ENCODE peak calls at places on chromosomes 5 and 9, in seven cellular contexts. U, N, F, X, I, V and D are unnamed samples.

GRCh38 chr9:94526951-94527350 is 27.9 kb upstream of the PCAT7 start:
- DNase-seq in I (no peak), F (no peak), U (no peak), X (no peak), N (no peak), V (no peak), D (no peak)

GRCh38 chr5:178996156-178996555 is 1.0 kb upstream of the GRM6 start:
- DNase-seq in V (no peak), N (no peak), F (no peak), I (no peak), X (no peak), U (no peak), D (no peak)

GRCh38 chr5:143116817-143117216 is 286.7 kb downstream of the NR3C1 start:
- DNase-seq in V (no peak), X (no peak), I (no peak), N (no peak), F (no peak), U (no peak), D (no peak)

GRCh38 chr9:116058421-116058820 is 95.2 kb upstream of the PAPPA start:
- DNase-seq in X (no peak), N (peak), F (peak), V (no peak), I (no peak), U (no peak), D (no peak)

GRCh38 chr5:1508679-1509290 is 15.0 kb downstream of the LPCAT1 start:
- DNase-seq in I (no peak), U (no peak), X (no peak), V (peak), N (no peak), F (peak), D (no peak)

GRCh38 chr9:31137850-31138160 is 1246.6 kb upstream of the ACO1 start:
- DNase-seq in X (no peak), N (no peak), I (no peak), F (no peak), V (no peak), U (peak), D (no peak)

GRCh38 chr9:96721731-96722429 is 56.0 kb downstream of the ZNF510 start:
- DNase-seq in F (no peak), N (no peak), I (no peak), V (no peak), U (no peak), X (no peak), D (no peak)

GRCh38 chr9:27572036-27572435 is 1.2 kb downstream of the C9orf72 start:
- DNase-seq in U (peak), V (no peak), I (no peak), F (no peak), X (no peak), N (no peak), D (no peak)

GRCh38 chr5:123180178-123180577 is 91.1 kb downstream of the PRDM6 start:
- DNase-seq in V (no peak), I (no peak), U (no peak), F (no peak), X (no peak), N (no peak), D (no peak)

GRCh38 chr5:123209163-123210013 is 120.3 kb downstream of the PRDM6 start:
- DNase-seq in U (peak), I (peak), F (peak), N (peak), V (no peak), X (peak), D (peak)

GRCh38 chr5:1320436-1321344 is 24.2 kb downstream of the CLPTM1L start:
- DNase-seq in U (no peak), I (no peak), F (no peak), N (no peak), V (peak), X (no peak), D (no peak)

GRCh38 chr5:150499437-150499956 is 8.4 kb upstream of the NDST1 start:
- DNase-seq in I (no peak), N (no peak), X (no peak), U (no peak), V (no peak), F (no peak), D (no peak)

GRCh38 chr5:128121679-128122078 is 38.1 kb downstream of the SLC12A2 start:
- DNase-seq in N (no peak), U (peak), I (no peak), X (no peak), F (no peak), V (no peak), D (no peak)

GRCh38 chr9:2228132-2228531 is 213.0 kb downstream of the SMARCA2 start:
- DNase-seq in F (peak), U (no peak), X (no peak), N (peak), V (peak), I (no peak), D (no peak)

GRCh38 chr5:84372066-84372700 is 12.5 kb downstream of the EDIL3 start:
- DNase-seq in F (peak), X (no peak), U (no peak), V (no peak), N (peak), I (peak), D (no peak)

GRCh38 chr9:14912849-14913248 is 2.6 kb upstream of the FREM1 start:
- DNase-seq in N (no peak), I (no peak), X (no peak), F (no peak), V (peak), U (no peak), D (no peak)

GRCh38 chr9:130110166-130110565 is 56.5 kb downstream of the GPR107 start:
- DNase-seq in X (no peak), I (no peak), N (no peak), U (no peak), F (no peak), V (no peak), D (no peak)

GRCh38 chr5:149493316-149493715 is 57.9 kb downstream of the CSNK1A1 start:
- DNase-seq in N (no peak), X (no peak), U (peak), F (no peak), I (no peak), V (no peak), D (no peak)

GRCh38 chr9:3138236-3139229 is 294.6 kb upstream of the PUM3 start:
- DNase-seq in F (no peak), I (no peak), N (peak), V (no peak), X (no peak), U (no peak), D (no peak)

GRCh38 chr5:143001764-143002351 is 231.7 kb downstream of the ARHGAP26 start:
- DNase-seq in V (no peak), U (peak), I (peak), N (peak), X (no peak), F (peak), D (no peak)

GRCh38 chr5:6419340-6419852 is 29.3 kb upstream of the UBE2QL1 start:
- DNase-seq in U (peak), F (no peak), X (no peak), V (peak), I (no peak), N (no peak), D (no peak)

GRCh38 chr9:99076030-99076429 is 28.9 kb upstream of the TGFBR1 start:
- DNase-seq in F (no peak), V (no peak), I (no peak), X (no peak), U (no peak), N (no peak), D (no peak)

GRCh38 chr9:36158917-36159316 is 10.3 kb upstream of the CCIN start:
- DNase-seq in V (no peak), X (no peak), F (no peak), I (no peak), N (no peak), U (no peak), D (no peak)

GRCh38 chr9:77589046-77589795 is 58.9 kb downstream of the GNA14 start:
- DNase-seq in U (peak), N (no peak), X (no peak), I (no peak), F (no peak), V (no peak), D (no peak)

GRCh38 chr9:80836013-80836412 is 853.3 kb downstream of the TLE1 start:
- DNase-seq in I (no peak), V (no peak), X (no peak), U (no peak), F (no peak), N (no peak), D (no peak)
- TF ChIP-seq CTCF in I (no peak), V (no peak), X (no peak), U (no peak), F (no peak), N (no peak), D (no peak)

GRCh38 chr9:107270082-107270481 is 13.0 kb upstream of the RAD23B start:
- DNase-seq in U (no peak), I (no peak), F (no peak), N (no peak), X (no peak), V (no peak), D (no peak)

GRCh38 chr9:107269681-107270080 is 13.4 kb upstream of the RAD23B start:
- DNase-seq in I (no peak), X (no peak), N (peak), F (peak), V (no peak), U (no peak), D (no peak)

GRCh38 chr9:107269254-107269653 is 13.8 kb upstream of the RAD23B start:
- DNase-seq in F (no peak), N (no peak), V (no peak), I (no peak), U (no peak), X (no peak), D (no peak)

GRCh38 chr9:107266624-107267369 is 16.3 kb upstream of the RAD23B start:
- DNase-seq in F (no peak), N (no peak), U (no peak), X (no peak), V (no peak), I (no peak), D (no peak)

GRCh38 chr9:107268560-107268959 is 14.5 kb upstream of the RAD23B start:
- DNase-seq in I (no peak), F (no peak), V (no peak), U (no peak), N (no peak), X (no peak), D (no peak)
- TF ChIP-seq CTCF in I (no peak), F (no peak), V (no peak), U (no peak), N (no peak), X (no peak), D (no peak)

GRCh38 chr9:133487331-133487725 is 8.4 kb upstream of the SLC2A6 start:
- DNase-seq in F (no peak), U (no peak), I (no peak), X (no peak), N (no peak), V (no peak), D (no peak)

GRCh38 chr9:133488686-133489252 is 9.9 kb upstream of the SLC2A6 start:
- DNase-seq in I (no peak), X (no peak), V (no peak), F (no peak), N (no peak), U (no peak), D (no peak)

GRCh38 chr9:133484671-133485437 is 6.0 kb upstream of the SLC2A6 start:
- DNase-seq in N (no peak), F (no peak), I (no peak), U (no peak), X (no peak), V (no peak), D (no peak)

GRCh38 chr9:133483611-133484010 is 4.7 kb upstream of the SLC2A6 start:
- DNase-seq in U (no peak), V (no peak), F (no peak), I (no peak), X (no peak), N (no peak), D (no peak)

GRCh38 chr9:133485531-133486260 is 6.8 kb upstream of the SLC2A6 start:
- DNase-seq in X (peak), I (no peak), F (no peak), N (no peak), U (no peak), V (no peak), D (no peak)
- TF ChIP-seq CTCF in X (peak), I (no peak), F (no peak), N (no peak), U (no peak), V (no peak), D (no peak)

DNA sequence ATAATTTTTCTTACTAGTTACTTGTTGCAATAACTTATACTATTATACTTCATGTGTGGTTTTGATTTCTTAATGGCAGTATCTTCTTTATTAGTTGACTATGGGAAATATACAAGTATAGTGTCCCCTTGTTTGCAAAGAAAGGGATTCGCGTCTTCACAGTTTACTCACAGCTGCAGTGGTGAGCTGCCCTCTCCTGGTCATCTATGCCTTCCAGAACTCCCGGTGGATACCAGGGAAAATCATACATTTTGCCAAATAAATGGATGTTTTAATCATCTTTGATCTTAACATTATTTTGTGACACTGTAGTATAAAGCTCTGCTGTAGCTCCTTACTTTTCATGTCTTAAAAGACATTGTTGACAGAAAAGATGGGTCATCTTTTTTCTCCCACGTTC is 142.0 kb downstream of the ZCCHC7 start:
- DNase-seq in F (peak), U (peak), X (no peak), N (peak), V (no peak), I (peak), D (no peak)
- TF ChIP-seq CTCF in F (peak), U (peak), X (peak), N (peak), V (no peak), I (peak), D (no peak)

GRCh38 chr5:98585661-98586310 is 187.7 kb upstream of the RGMB start:
- DNase-seq in I (no peak), F (peak), U (no peak), N (peak), V (no peak), X (no peak), D (no peak)
- TF ChIP-seq CTCF in I (no peak), F (no peak), U (no peak), N (no peak), V (no peak), X (no peak), D (no peak)

GRCh38 chr5:16668194-16668593 is 51.4 kb upstream of the RETREG1 start:
- DNase-seq in N (no peak), X (no peak), I (no peak), U (no peak), F (no peak), V (no peak), D (no peak)

GRCh38 chr5:16666140-16666860 is 49.5 kb upstream of the RETREG1 start:
- DNase-seq in F (no peak), N (no peak), V (no peak), I (no peak), U (no peak), X (no peak), D (no peak)

GRCh38 chr5:16664368-16664767 is 47.6 kb upstream of the RETREG1 start:
- DNase-seq in V (no peak), N (no peak), X (no peak), I (no peak), U (no peak), F (no peak), D (no peak)

GRCh38 chr5:16665611-16666010 is 48.8 kb upstream of the RETREG1 start:
- DNase-seq in N (no peak), F (peak), I (no peak), V (no peak), U (no peak), X (no peak), D (no peak)

DNA sequence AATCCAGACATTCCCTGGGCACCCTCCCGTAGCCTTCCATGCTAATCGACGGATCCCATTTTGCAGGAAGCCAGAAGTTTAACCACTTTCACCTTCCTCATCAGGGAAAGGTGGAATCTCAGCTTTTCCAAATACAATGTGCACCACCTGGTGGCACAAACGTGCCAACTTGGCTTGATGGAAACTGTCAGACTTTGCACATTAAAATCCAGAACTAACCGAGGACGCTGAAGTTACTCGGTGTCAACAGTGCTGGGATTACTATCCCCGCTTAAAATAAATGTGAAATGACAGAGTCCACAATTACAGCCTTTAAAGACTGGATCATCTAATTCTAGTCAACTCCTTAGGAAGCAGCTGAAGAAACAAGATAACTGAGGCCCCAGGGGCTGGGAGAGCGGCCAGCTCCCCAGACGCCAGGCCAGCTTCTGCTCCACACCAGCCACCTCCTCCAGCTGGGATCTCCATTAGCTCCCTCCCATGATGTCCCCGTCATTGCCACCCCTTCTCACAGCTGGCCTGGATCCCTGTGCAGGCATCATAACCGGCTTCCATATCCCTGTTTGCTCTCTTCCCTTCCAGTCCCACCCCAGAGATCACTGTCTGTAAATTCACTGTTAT is 50.2 kb upstream of the RETREG1 start:
- DNase-seq in N (peak), F (peak), U (no peak), I (no peak), X (no peak), V (no peak), D (no peak)
- TF ChIP-seq CTCF in N (peak), F (peak), U (peak), I (peak), X (no peak), V (peak), D (no peak)

GRCh38 chr9:133893191-133893994 is 98.7 kb downstream of the VAV2 start:
- DNase-seq in X (no peak), N (no peak), U (no peak), V (no peak), F (no peak), I (no peak), D (no peak)
- TF ChIP-seq CTCF in X (no peak), N (no peak), U (no peak), V (no peak), F (no peak), I (no peak), D (no peak)

GRCh38 chr9:37521111-37521510 is 35.4 kb downstream of the POLR1E start:
- DNase-seq in X (no peak), F (no peak), I (no peak), U (no peak), N (no peak), V (no peak), D (no peak)

GRCh38 chr9:37522971-37523370 is 37.2 kb downstream of the POLR1E start:
- DNase-seq in V (no peak), I (no peak), U (no peak), X (no peak), F (no peak), N (no peak), D (no peak)

GRCh38 chr9:37523916-37524315 is 38.2 kb downstream of the POLR1E start:
- DNase-seq in F (no peak), V (no peak), U (no peak), I (no peak), X (no peak), N (no peak), D (no peak)

GRCh38 chr9:37517977-37518376 is 32.2 kb downstream of the POLR1E start:
- DNase-seq in U (no peak), N (no peak), I (no peak), V (no peak), X (no peak), F (no peak), D (no peak)

DNA sequence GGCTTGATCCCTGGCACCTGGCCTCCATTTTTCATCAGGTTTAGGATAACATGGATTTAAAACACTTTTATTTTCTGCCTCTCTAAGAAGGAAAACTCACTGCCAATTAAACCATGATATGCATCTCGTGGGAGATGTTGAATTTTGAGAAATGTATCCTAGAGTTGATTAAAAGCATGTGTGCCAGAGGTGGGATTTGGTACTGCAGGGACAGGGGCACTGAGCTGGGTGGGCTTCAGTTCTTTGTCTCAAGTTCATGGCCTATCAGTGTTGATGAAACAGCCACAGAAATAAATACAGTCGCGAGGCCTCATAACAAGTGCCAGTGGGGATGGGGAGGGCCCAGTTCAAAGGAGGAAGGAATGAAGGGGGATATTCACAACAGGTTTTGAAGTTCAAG is 34.9 kb downstream of the POLR1E start:
- DNase-seq in U (no peak), V (no peak), I (no peak), X (no peak), N (no peak), F (no peak), D (no peak)
- TF ChIP-seq CTCF in U (no peak), V (no peak), I (peak), X (no peak), N (no peak), F (no peak), D (no peak)

GRCh38 chr5:168992687-168993086 is 308.3 kb downstream of the SLIT3 start:
- DNase-seq in N (no peak), U (no peak), I (no peak), X (no peak), F (no peak), V (no peak), D (no peak)
- TF ChIP-seq CTCF in N (no peak), U (peak), I (peak), X (no peak), F (no peak), V (no peak), D (no peak)

GRCh38 chr9:114125614-114126013 is 26.5 kb upstream of the KIF12 start:
- DNase-seq in U (no peak), N (no peak), V (no peak), F (no peak), X (no peak), I (no peak), D (no peak)
- TF ChIP-seq CTCF in U (no peak), N (no peak), V (no peak), F (no peak), X (no peak), I (no peak), D (no peak)